ENCODE peak calls at places on chromosomes 13 and 19, in ten cellular contexts. F is cardiac muscle cell; W is effector CD4-positive, alpha-beta T cell; E is OCI-LY7; Y is naive thymus-derived CD8-positive, alpha-beta T cell; R is T follicular helper cell; S is WTC11; P is NCI-H1105 treated with DMSO at 0.1 percent for 48 hours; B is GOT3; M is EL. T is an unnamed sample.

GRCh38 chr13:75312884-75313520 is 169.0 kb downstream of the TBC1D4 start:
- DNase-seq in F (no peak), W (no peak), E (no peak), Y (no peak), R (peak), S (no peak), P (no peak), B (no peak), M (no peak), T (no peak)

GRCh38 chr13:36251012-36251411 is 36.7 kb upstream of the SOHLH2 start:
- DNase-seq in F (no peak), W (no peak), E (no peak), Y (no peak), R (no peak), S (no peak), P (no peak), B (no peak), M (no peak), T (no peak)

GRCh38 chr13:75250526-75251183 is 231.3 kb downstream of the TBC1D4 start:
- DNase-seq in F (peak), W (no peak), E (no peak), Y (no peak), R (no peak), S (no peak), P (no peak), B (no peak), M (peak), T (no peak)

GRCh38 chr19:2145831-2146241 is 5.5 kb downstream of the AP3D1 start:
- DNase-seq in F (no peak), W (no peak), E (no peak), Y (no peak), R (no peak), S (no peak), P (no peak), B (no peak), M (no peak), T (no peak)

GRCh38 chr19:45765365-45766292 is 3.4 kb downstream of the SIX5 start:
- DNase-seq in F (no peak), W (no peak), E (no peak), Y (no peak), R (no peak), S (no peak), P (no peak), B (no peak), M (no peak), T (no peak)

GRCh38 chr19:15683411-15683810 is 10.5 kb downstream of the CYP4F12 start:
- DNase-seq in F (no peak), W (no peak), E (no peak), Y (no peak), R (no peak), S (no peak), P (no peak), B (no peak), M (no peak), T (no peak)

GRCh38 chr19:19595171-19595701 is 23.3 kb downstream of the PBX4 start:
- DNase-seq in F (peak), W (no peak), E (no peak), Y (no peak), R (no peak), S (no peak), P (no peak), B (no peak), M (peak), T (no peak)

GRCh38 chr13:94708031-94708571 is 4.2 kb downstream of the SOX21 start:
- DNase-seq in F (no peak), W (no peak), E (no peak), Y (no peak), R (no peak), S (peak), P (peak), B (no peak), M (no peak), T (no peak)

GRCh38 chr13:73335938-73336337 is 277.1 kb downstream of the KLF5 start:
- DNase-seq in F (no peak), W (no peak), E (no peak), Y (no peak), R (no peak), S (no peak), P (no peak), B (no peak), M (no peak), T (peak)

GRCh38 chr19:40464059-40465024 is 1.2 kb downstream of the BLVRB start:
- DNase-seq in F (peak), W (peak), E (peak), Y (peak), R (peak), S (peak), P (peak), B (peak), M (peak), T (peak)

GRCh38 chr13:48563611-48564010 is 30.7 kb upstream of the RCBTB2 start:
- DNase-seq in F (no peak), W (no peak), E (no peak), Y (no peak), R (no peak), S (no peak), P (no peak), B (no peak), M (no peak), T (no peak)

GRCh38 chr13:113207890-113208423 is 512 bp downstream of the PCID2 start:
- DNase-seq in F (peak), W (no peak), E (no peak), Y (peak), R (no peak), S (peak), P (peak), B (no peak), M (peak), T (no peak)

GRCh38 chr19:10061717-10062310 is 24.3 kb upstream of the SHFL start:
- DNase-seq in F (peak), W (no peak), E (no peak), Y (no peak), R (no peak), S (peak), P (no peak), B (no peak), M (no peak), T (no peak)

GRCh38 chr19:30604657-30605056 is 232.5 kb downstream of the ZNF536 start:
- DNase-seq in F (no peak), W (no peak), E (no peak), Y (no peak), R (no peak), S (no peak), P (no peak), B (no peak), M (no peak), T (no peak)

GRCh38 chr13:111967572-111968201 is 99.3 kb upstream of the SOX1 start:
- DNase-seq in F (no peak), W (no peak), E (no peak), Y (no peak), R (no peak), S (no peak), P (peak), B (no peak), M (no peak), T (no peak)

GRCh38 chr13:80359459-80360297 is 18.8 kb upstream of the SPRY2 start:
- DNase-seq in F (peak), W (no peak), E (no peak), Y (no peak), R (no peak), S (peak), P (peak), B (no peak), M (no peak), T (no peak)

GRCh38 chr13:75139291-75139690 is 342.7 kb downstream of the TBC1D4 start:
- DNase-seq in F (peak), W (no peak), E (no peak), Y (no peak), R (no peak), S (no peak), P (no peak), B (no peak), M (peak), T (no peak)

GRCh38 chr13:80476953-80477352 is 136.0 kb upstream of the SPRY2 start:
- DNase-seq in F (no peak), W (no peak), E (no peak), Y (no peak), R (no peak), S (no peak), P (no peak), B (no peak), M (no peak), T (no peak)

GRCh38 chr13:99559560-99559959 is 58.3 kb downstream of the TM9SF2 start:
- DNase-seq in F (no peak), W (no peak), E (no peak), Y (no peak), R (no peak), S (no peak), P (no peak), B (no peak), M (no peak), T (no peak)

GRCh38 chr19:57171551-57172081 is 4.3 kb upstream of the DUXA start:
- DNase-seq in F (peak), W (peak), E (no peak), Y (peak), R (peak), S (peak), P (no peak), B (no peak), M (peak), T (no peak)

GRCh38 chr19:28049875-28050274 is 1163.1 kb downstream of the UQCRFS1 start:
- DNase-seq in F (no peak), W (no peak), E (no peak), Y (no peak), R (no peak), S (no peak), P (no peak), B (no peak), M (no peak), T (no peak)

GRCh38 chr19:42512743-42513304 is 15.5 kb downstream of the CEACAM1 start:
- DNase-seq in F (no peak), W (no peak), E (peak), Y (no peak), R (no peak), S (peak), P (no peak), B (no peak), M (no peak), T (no peak)

GRCh38 chr13:35164324-35164932 is 222.4 kb downstream of the NBEA start:
- DNase-seq in F (peak), W (no peak), E (peak), Y (no peak), R (no peak), S (no peak), P (peak), B (no peak), M (peak), T (peak)